ENCODE peak calls at places on chromosomes 3 and 15, in four cellular contexts. Q is EH; V is activated T-helper 1 cell treated with anti-CD3 and anti-CD28 coated beads, Interleukin-12 subunit alpha, Interleukin-12 subunit beta, Interleukin-2, Interleukin-4 antibody, amounts not matched to agents 30 ng/mL and 10 ng/mL and 1 ng/mL, durations not matched to agents 14 hours and 24 hours and 36 hours; L is HEK293T. K is an unnamed sample.

GRCh38 chr3:49161197-49161596 is 4.9 kb downstream of the CCDC71 start:
- DNase-seq in Q (no peak), V (no peak), L (no peak), K (no peak)

GRCh38 chr3:13728487-13728886 is 151.4 kb downstream of the WNT7A start:
- DNase-seq in Q (no peak), V (no peak), L (no peak), K (no peak)

GRCh38 chr3:178849220-178849910 is 222.2 kb downstream of the ZMAT3 start:
- DNase-seq in Q (peak), V (no peak), L (no peak), K (no peak)

GRCh38 chr3:23202203-23202920 is 765 bp upstream of the UBE2E2 start:
- DNase-seq in Q (peak), V (peak), L (peak), K (no peak)

GRCh38 chr3:12590096-12590495 is 33.2 kb downstream of the MKRN2 start:
- DNase-seq in Q (no peak), V (no peak), L (no peak), K (no peak)

GRCh38 chr3:129054605-129055104 is 5.9 kb upstream of the GP9 start:
- DNase-seq in Q (no peak), V (no peak), L (no peak), K (no peak)

GRCh38 chr15:49178477-49178876 is 8.4 kb downstream of the GALK2 start:
- DNase-seq in Q (no peak), V (no peak), L (no peak), K (no peak)

GRCh38 chr3:192858849-192859585 is 58.6 kb downstream of the MB21D2 start:
- DNase-seq in Q (no peak), V (no peak), L (no peak), K (no peak)

GRCh38 chr15:90906181-90906849 is 3.2 kb downstream of the MAN2A2 start:
- DNase-seq in Q (no peak), V (no peak), L (no peak), K (no peak)

GRCh38 chr3:55746808-55747413 is 259.8 kb upstream of the WNT5A start:
- DNase-seq in Q (peak), V (no peak), L (no peak), K (no peak)

GRCh38 chr15:93515256-93516044 is 426.4 kb upstream of the RGMA start:
- DNase-seq in Q (no peak), V (no peak), L (no peak), K (no peak)

GRCh38 chr3:139111392-139112229 is 66.9 kb upstream of the PRR23C start:
- DNase-seq in Q (peak), V (peak), L (peak), K (peak)

GRCh38 chr3:52228266-52228665 is 2.8 kb upstream of the TLR9 start:
- DNase-seq in Q (no peak), V (no peak), L (no peak), K (no peak)

GRCh38 chr15:62253294-62253693 is 88.2 kb upstream of the C2CD4B start:
- DNase-seq in Q (no peak), V (no peak), L (no peak), K (no peak)

GRCh38 chr15:86834115-86834863 is 754.6 kb downstream of the AGBL1 start:
- DNase-seq in Q (no peak), V (no peak), L (no peak), K (no peak)

GRCh38 chr3:71391361-71391760 is 192.2 kb downstream of the FOXP1 start:
- DNase-seq in Q (no peak), V (no peak), L (no peak), K (no peak)

GRCh38 chr3:113211370-113212154 is at the start of gene BOC:
- DNase-seq in Q (peak), V (no peak), L (peak), K (no peak)

GRCh38 chr3:2166552-2166951 is 67.9 kb downstream of the CNTN4 start:
- DNase-seq in Q (no peak), V (no peak), L (no peak), K (no peak)

GRCh38 chr15:31332020-31332680 is 5.5 kb downstream of the KLF13 start:
- DNase-seq in Q (no peak), V (no peak), L (no peak), K (no peak)

GRCh38 chr15:71437919-71438318 is 322.6 kb downstream of the THSD4 start:
- DNase-seq in Q (peak), V (no peak), L (no peak), K (no peak)

K was measured in activated CD4-positive, alpha-beta memory T cell treated with anti-CD3 and anti-CD28 coated beads, Interleukin-2, amount 10 ng/mL, durations not matched to agents 7 days and 5 days.